ENCODE peak calls at places on chromosomes 13 and 19, in six cellular contexts. One of them, this sample, is unnamed.
A peak's percentile ranks its signal among the peaks of the same experiment; 100 is the strongest.

GRCh38 chr13:46388846-46389245 is 1.8 kb upstream of the RUBCNL start:
- DNase-seq in GM12891: no peak
- DNase-seq in GM12878: no peak
- DNase-seq in K562: no peak
- DNase-seq in HepG2: no peak
- DNase-seq in H1: no peak
- DNase-seq in this sample: no peak

GRCh38 chr13:68736961-68737360 is 1370.7 kb upstream of the ATXN8OS start:
- DNase-seq in H1: no peak
- DNase-seq in K562: no peak
- DNase-seq in GM12891: no peak
- DNase-seq in GM12878: no peak
- DNase-seq in HepG2: no peak
- DNase-seq in this sample: no peak

GRCh38 chr19:45136507-45137178 is 24.1 kb downstream of the NKPD1 start:
- DNase-seq in HepG2: no peak
- DNase-seq in K562: no peak
- DNase-seq in GM12878: no peak
- DNase-seq in H1: no peak
- DNase-seq in GM12891: peak; percentile 73
- DNase-seq in this sample: no peak

GRCh38 chr13:90321281-90321931 is 1026.1 kb upstream of the MIR17HG start:
- DNase-seq in K562: no peak
- DNase-seq in GM12878: no peak
- DNase-seq in HepG2: no peak
- DNase-seq in GM12891: no peak
- DNase-seq in H1: no peak
- DNase-seq in this sample: no peak

GRCh38 chr13:70090036-70090723 is 17.4 kb upstream of the ATXN8OS start:
- DNase-seq in K562: no peak
- DNase-seq in GM12878: no peak
- DNase-seq in GM12891: no peak
- DNase-seq in H1: no peak
- DNase-seq in HepG2: no peak
- DNase-seq in this sample: no peak

GRCh38 chr13:33454844-33455256 is 169.3 kb upstream of the STARD13 start:
- DNase-seq in GM12891: no peak
- DNase-seq in H1: no peak
- DNase-seq in GM12878: no peak
- DNase-seq in K562: no peak
- DNase-seq in HepG2: no peak
- DNase-seq in this sample: no peak

GRCh38 chr19:56314018-56314583 is 538 bp downstream of the ZSCAN5A start:
- DNase-seq in GM12878: no peak
- DNase-seq in K562: no peak
- DNase-seq in HepG2: peak; percentile 67
- DNase-seq in GM12891: no peak
- DNase-seq in H1: peak; percentile 7
- DNase-seq in this sample: no peak

GRCh38 chr19:47839913-47840312 is 18.2 kb downstream of the CRX start:
- DNase-seq in GM12891: no peak
- DNase-seq in K562: no peak
- DNase-seq in HepG2: no peak
- DNase-seq in H1: no peak
- DNase-seq in GM12878: no peak
- DNase-seq in this sample: no peak

GRCh38 chr19:12833747-12834417 is 497 bp downstream of the RTBDN start:
- DNase-seq in GM12878: no peak
- DNase-seq in HepG2: no peak
- DNase-seq in GM12891: no peak
- DNase-seq in K562: peak; percentile 80
- DNase-seq in H1: no peak
- DNase-seq in this sample: no peak

GRCh38 chr13:97276862-97277269 is 54.7 kb downstream of the MBNL2 start:
- DNase-seq in GM12891: no peak
- DNase-seq in K562: no peak
- DNase-seq in HepG2: no peak
- DNase-seq in GM12878: no peak
- DNase-seq in H1: no peak
- DNase-seq in this sample: no peak

GRCh38 chr19:18718846-18719458 is 35.5 kb downstream of the CRTC1 start:
- DNase-seq in GM12891: no peak
- DNase-seq in H1: no peak
- DNase-seq in K562: no peak
- DNase-seq in HepG2: no peak
- DNase-seq in GM12878: no peak
- DNase-seq in this sample: no peak

GRCh38 chr19:45632468-45633196 is 6.6 kb downstream of the EML2 start:
- DNase-seq in GM12891: no peak
- DNase-seq in K562: peak; percentile 98
- DNase-seq in GM12878: no peak
- DNase-seq in H1: no peak
- DNase-seq in HepG2: no peak
- DNase-seq in this sample: no peak

DNA sequence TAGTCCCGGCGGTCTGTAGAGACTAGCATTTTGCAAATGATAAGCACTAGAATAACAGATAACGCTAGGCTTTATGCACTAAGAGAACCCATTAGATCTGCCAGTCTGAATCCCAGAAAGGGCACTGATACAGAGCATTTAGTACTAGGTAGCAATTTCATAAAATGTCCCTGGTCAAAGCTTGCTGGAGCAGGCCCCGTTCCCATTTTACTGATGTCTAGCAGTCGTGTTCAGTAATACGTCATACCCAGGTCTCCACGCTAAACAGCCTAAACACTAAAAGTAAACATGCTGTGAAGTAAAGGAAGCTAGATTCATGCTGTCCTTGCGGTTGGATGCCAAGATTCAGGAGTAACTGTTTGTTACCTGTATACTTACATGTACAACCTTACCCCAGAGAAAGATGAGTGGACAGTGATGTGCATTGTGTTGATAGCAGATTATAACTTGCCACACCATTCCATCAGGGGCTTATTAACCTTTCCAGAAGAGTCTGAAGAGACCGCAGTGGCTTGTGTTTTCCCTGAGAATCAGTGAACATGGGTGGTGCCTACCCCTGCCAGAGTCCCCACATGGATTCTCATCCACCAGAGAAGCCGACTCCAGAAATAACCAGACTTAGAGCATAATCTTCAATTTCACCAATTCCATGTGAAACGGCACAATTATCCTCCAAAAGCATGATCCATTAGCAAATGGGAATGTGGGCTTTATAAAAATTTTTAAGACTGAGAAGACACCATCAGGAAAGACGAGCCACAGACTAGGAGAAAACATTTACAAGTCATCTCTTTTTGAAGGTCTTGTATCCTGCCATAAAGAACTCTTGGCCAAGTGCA is 3.4 kb upstream of the RPS11 start:
- DNase-seq in GM12891: no peak
- DNase-seq in HepG2: peak; percentile 54
- DNase-seq in K562: no peak
- DNase-seq in H1: no peak
- DNase-seq in GM12878: no peak
- DNase-seq in this sample: no peak
- TF ChIP-seq POLR2A in GM12891: peak; percentile 92
- TF ChIP-seq POLR2A in HepG2: peak; percentile 76
- TF ChIP-seq POLR2A in K562: peak; percentile 97
- TF ChIP-seq POLR2A in H1: peak; percentile 87
- TF ChIP-seq POLR2A in GM12878: peak; percentile 68
- TF ChIP-seq POLR2A in this sample: peak; percentile 96

GRCh38 chr19:305240-306150 is 14.3 kb upstream of the PLPP2 start:
- DNase-seq in HepG2: no peak
- DNase-seq in GM12878: no peak
- DNase-seq in K562: no peak
- DNase-seq in GM12891: no peak
- DNase-seq in H1: no peak
- DNase-seq in this sample: no peak

GRCh38 chr19:306151-306900 is 15.1 kb upstream of the PLPP2 start:
- DNase-seq in GM12891: no peak
- DNase-seq in H1: no peak
- DNase-seq in GM12878: no peak
- DNase-seq in HepG2: no peak
- DNase-seq in K562: no peak
- DNase-seq in this sample: no peak

GRCh38 chr19:307793-308420 is 16.7 kb upstream of the PLPP2 start:
- DNase-seq in H1: no peak
- DNase-seq in K562: no peak
- DNase-seq in HepG2: no peak
- DNase-seq in GM12878: no peak
- DNase-seq in GM12891: no peak
- DNase-seq in this sample: peak; percentile 18

GRCh38 chr19:308471-309205 is 17.4 kb upstream of the PLPP2 start:
- DNase-seq in GM12878: no peak
- DNase-seq in HepG2: no peak
- DNase-seq in GM12891: no peak
- DNase-seq in H1: no peak
- DNase-seq in K562: no peak
- DNase-seq in this sample: peak; percentile 25

DNA sequence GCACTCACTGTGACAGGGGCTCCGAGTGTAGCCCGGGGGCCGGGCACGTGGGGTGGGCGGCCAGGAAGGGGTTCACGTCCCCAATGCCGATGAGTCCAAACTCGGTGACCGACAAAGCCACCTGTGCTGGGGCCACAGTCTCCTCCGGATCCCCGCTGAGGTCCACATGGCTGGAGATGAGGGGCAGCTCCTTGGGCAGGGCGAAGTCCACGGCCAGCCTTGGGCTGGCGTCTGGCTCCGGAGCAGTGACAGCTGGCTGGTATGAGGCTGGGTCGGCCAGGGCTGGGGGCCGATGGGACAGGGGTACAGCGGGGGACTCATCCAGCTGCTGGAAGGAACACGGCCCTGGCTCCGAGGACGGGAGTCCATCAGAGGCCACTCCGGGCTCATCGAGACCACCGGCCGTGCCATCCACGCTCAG is 15.9 kb upstream of the PLPP2 start:
- DNase-seq in HepG2: no peak
- DNase-seq in H1: no peak
- DNase-seq in GM12891: no peak
- DNase-seq in K562: no peak
- DNase-seq in GM12878: no peak
- DNase-seq in this sample: peak; percentile 25
- TF ChIP-seq TAF1 in HepG2: no peak
- TF ChIP-seq TAF1 in H1: no peak
- TF ChIP-seq TAF1 in GM12891: no peak
- TF ChIP-seq TAF1 in K562: no peak
- TF ChIP-seq TAF1 in GM12878: no peak
- TF ChIP-seq TAF1 in this sample: no peak

DNA sequence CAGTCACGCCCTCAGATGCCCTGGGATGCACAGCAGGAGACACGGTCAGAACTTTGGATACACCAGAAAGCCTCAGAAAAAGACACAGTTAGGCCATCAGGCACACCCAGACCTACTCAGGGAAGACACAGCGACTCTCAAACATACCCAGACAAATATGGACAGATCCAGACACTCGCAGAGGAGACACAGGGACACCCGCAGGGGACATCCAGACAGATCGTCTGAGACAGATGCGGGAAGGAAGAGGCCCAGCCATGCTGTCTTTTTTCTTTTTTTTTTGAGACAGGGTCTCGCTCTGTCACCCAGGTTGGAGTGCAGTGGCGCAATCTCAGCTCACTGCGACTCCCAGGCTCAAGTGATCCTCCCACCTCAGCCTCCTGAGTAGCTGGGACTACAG is 4.8 kb downstream of the DPF1 start:
- DNase-seq in GM12891: no peak
- DNase-seq in K562: no peak
- DNase-seq in HepG2: no peak
- DNase-seq in GM12878: no peak
- DNase-seq in H1: no peak
- DNase-seq in this sample: no peak
- TF ChIP-seq POLR2A in GM12891: no peak
- TF ChIP-seq POLR2A in K562: no peak
- TF ChIP-seq POLR2A in HepG2: no peak
- TF ChIP-seq POLR2A in GM12878: no peak
- TF ChIP-seq POLR2A in H1: no peak
- TF ChIP-seq POLR2A in this sample: no peak

GRCh38 chr19:593505-593904 is 3.8 kb downstream of the HCN2 start:
- DNase-seq in GM12878: no peak
- DNase-seq in H1: no peak
- DNase-seq in K562: no peak
- DNase-seq in GM12891: no peak
- DNase-seq in HepG2: no peak
- DNase-seq in this sample: no peak
- TF ChIP-seq TAF1 in GM12878: no peak
- TF ChIP-seq TAF1 in H1: no peak
- TF ChIP-seq TAF1 in K562: no peak
- TF ChIP-seq TAF1 in GM12891: no peak
- TF ChIP-seq TAF1 in HepG2: no peak
- TF ChIP-seq TAF1 in this sample: no peak

GRCh38 chr19:35281303-35281702 is 1.0 kb upstream of the HAMP start:
- DNase-seq in HepG2: no peak
- DNase-seq in GM12891: no peak
- DNase-seq in K562: no peak
- DNase-seq in H1: no peak
- DNase-seq in GM12878: no peak
- DNase-seq in this sample: no peak

GRCh38 chr19:35276706-35277281 is 5.5 kb upstream of the HAMP start:
- DNase-seq in H1: no peak
- DNase-seq in HepG2: no peak
- DNase-seq in K562: no peak
- DNase-seq in GM12878: no peak
- DNase-seq in GM12891: no peak
- DNase-seq in this sample: no peak

GRCh38 chr19:35279374-35279773 is 3.0 kb upstream of the HAMP start:
- DNase-seq in GM12891: no peak
- DNase-seq in K562: no peak
- DNase-seq in GM12878: no peak
- DNase-seq in HepG2: no peak
- DNase-seq in H1: no peak
- DNase-seq in this sample: no peak

GRCh38 chr19:35278578-35279284 is 3.6 kb upstream of the HAMP start:
- DNase-seq in GM12891: no peak
- DNase-seq in GM12878: no peak
- DNase-seq in K562: no peak
- DNase-seq in H1: no peak
- DNase-seq in HepG2: no peak
- DNase-seq in this sample: no peak

DNA sequence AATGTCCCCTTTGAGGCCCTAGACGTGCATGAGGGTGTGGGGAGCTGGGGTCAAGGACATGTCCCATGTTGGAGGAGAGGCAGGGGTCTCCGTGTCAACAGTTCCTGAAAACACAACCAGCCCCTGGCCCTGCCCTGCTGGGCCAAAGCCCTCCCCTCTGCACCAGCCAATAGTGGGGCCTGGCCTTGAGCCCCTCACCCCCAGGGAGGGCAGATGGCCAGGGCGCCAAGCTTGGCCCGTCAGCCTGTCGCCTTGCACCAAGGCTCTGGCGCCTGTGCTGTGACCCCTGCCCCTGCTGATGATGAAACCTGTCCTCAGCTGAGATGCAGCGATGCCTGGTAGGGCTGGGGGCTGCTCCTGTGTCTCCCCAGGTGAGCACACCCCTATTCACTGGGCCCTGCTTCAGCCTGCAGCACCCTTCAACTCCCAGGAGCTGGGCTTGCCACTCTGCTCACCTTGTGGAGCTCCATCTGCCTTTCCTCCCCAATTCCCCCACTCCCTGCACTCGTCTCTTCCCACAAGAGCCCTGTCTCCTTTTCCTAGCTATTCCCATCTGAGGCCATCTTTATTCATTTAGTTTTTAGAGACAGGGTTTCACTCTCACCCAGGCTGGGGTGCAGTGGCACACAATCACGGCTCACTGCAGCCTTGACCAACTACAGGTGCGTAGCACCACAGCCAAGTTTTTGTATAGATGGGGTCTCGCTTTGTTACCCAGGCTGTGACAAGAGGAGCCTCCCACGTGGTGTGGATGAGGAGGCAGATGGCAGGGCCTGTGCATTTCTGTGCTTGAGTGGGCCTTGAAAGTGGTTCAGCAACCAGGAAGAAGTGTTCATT is 2.1 kb upstream of the HAMP start:
- DNase-seq in H1: no peak
- DNase-seq in GM12878: peak; percentile 28
- DNase-seq in GM12891: no peak
- DNase-seq in HepG2: peak; percentile 91
- DNase-seq in K562: no peak
- DNase-seq in this sample: no peak
- TF ChIP-seq POLR2A in H1: no peak
- TF ChIP-seq POLR2A in GM12878: peak; percentile 47
- TF ChIP-seq POLR2A in GM12891: no peak
- TF ChIP-seq POLR2A in HepG2: peak; percentile 43
- TF ChIP-seq POLR2A in K562: peak; percentile 33
- TF ChIP-seq POLR2A in this sample: peak; percentile 17